ENCODE peak calls at places on chromosomes 1 and 21, in ten cellular contexts. X is endothelial cell, Y is A549, I is Panc1, C is astrocyte of the cerebellum, N is progenitor cell of endocrine pancreas, D is HepG2, K is AG10803, Z is tibial nerve, V is K562. Q is an unnamed sample.

GRCh38 chr1:219333626-219334025 is 159.9 kb downstream of the LYPLAL1 start:
- DNase-seq in X (no peak), Y (no peak), I (no peak), C (no peak), N (no peak), D (no peak), K (no peak), Z (no peak), V (no peak), Q (no peak)

GRCh38 chr1:19710825-19711611 is 46.3 kb downstream of the HTR6 start:
- DNase-seq in X (no peak), Y (no peak), I (no peak), C (no peak), N (no peak), D (no peak), K (no peak), Z (no peak), V (no peak), Q (no peak)

GRCh38 chr1:193543259-193543658 is 356.8 kb upstream of the B3GALT2 start:
- DNase-seq in X (no peak), Y (no peak), I (no peak), C (no peak), N (no peak), D (no peak), K (peak), Z (no peak), V (no peak), Q (no peak)

GRCh38 chr1:37038079-37038702 is 3.9 kb upstream of the GRIK3 start:
- DNase-seq in X (peak), Y (peak), I (no peak), C (no peak), N (no peak), D (no peak), K (peak), Z (no peak), V (no peak), Q (no peak)

GRCh38 chr1:24501371-24502167 is 1.1 kb upstream of the RCAN3 start:
- DNase-seq in X (peak), Y (peak), I (no peak), C (no peak), N (no peak), D (no peak), K (peak), Z (no peak), V (no peak), Q (no peak)

GRCh38 chr1:169321539-169321938 is 46.1 kb downstream of the NME7 start:
- DNase-seq in X (no peak), Y (peak), I (no peak), C (no peak), N (no peak), D (no peak), K (peak), Z (no peak), V (no peak), Q (no peak)

GRCh38 chr1:22206551-22207125 is 63.7 kb upstream of the WNT4 start:
- DNase-seq in X (no peak), Y (no peak), I (no peak), C (no peak), N (no peak), D (no peak), K (no peak), Z (no peak), V (no peak), Q (no peak)

GRCh38 chr1:228279011-228279721 is 71.3 kb downstream of the OBSCN start:
- DNase-seq in X (no peak), Y (no peak), I (no peak), C (no peak), N (no peak), D (no peak), K (no peak), Z (no peak), V (no peak), Q (no peak)

GRCh38 chr1:156675271-156675708 is 1.9 kb downstream of the NES start:
- DNase-seq in X (no peak), Y (no peak), I (no peak), C (no peak), N (no peak), D (no peak), K (no peak), Z (no peak), V (no peak), Q (no peak)

GRCh38 chr21:43741425-43742096 is 22.6 kb downstream of the PDXK start:
- DNase-seq in X (no peak), Y (no peak), I (no peak), C (no peak), N (no peak), D (no peak), K (no peak), Z (no peak), V (no peak), Q (no peak)

GRCh38 chr1:2353215-2353906 is 38.0 kb downstream of the MORN1 start:
- DNase-seq in X (no peak), Y (no peak), I (no peak), C (no peak), N (no peak), D (no peak), K (no peak), Z (no peak), V (no peak), Q (no peak)

GRCh38 chr21:37437376-37438080 is 71.0 kb downstream of the DYRK1A start:
- DNase-seq in X (no peak), Y (no peak), I (no peak), C (no peak), N (no peak), D (no peak), K (peak), Z (no peak), V (no peak), Q (no peak)

GRCh38 chr1:8419172-8419571 is 101.3 kb downstream of the SLC45A1 start:
- DNase-seq in X (no peak), Y (no peak), I (no peak), C (peak), N (no peak), D (no peak), K (peak), Z (no peak), V (no peak), Q (no peak)

GRCh38 chr1:156805766-156806511 is 10.7 kb downstream of the SH2D2A start:
- DNase-seq in X (no peak), Y (no peak), I (no peak), C (peak), N (no peak), D (no peak), K (peak), Z (peak), V (no peak), Q (no peak)

GRCh38 chr1:158821723-158822122 is 9.4 kb upstream of the MNDA start:
- DNase-seq in X (no peak), Y (no peak), I (no peak), C (no peak), N (no peak), D (no peak), K (no peak), Z (no peak), V (no peak), Q (no peak)

GRCh38 chr21:42214081-42214750 is 4.7 kb upstream of the ABCG1 start:
- DNase-seq in X (no peak), Y (no peak), I (no peak), C (no peak), N (no peak), D (no peak), K (no peak), Z (no peak), V (no peak), Q (no peak)

GRCh38 chr1:64880449-64880848 is 85.9 kb downstream of the JAK1 start:
- DNase-seq in X (no peak), Y (no peak), I (no peak), C (no peak), N (no peak), D (no peak), K (no peak), Z (no peak), V (no peak), Q (no peak)

GRCh38 chr1:19762175-19762779 is 37.4 kb downstream of the TMCO4 start:
- DNase-seq in X (peak), Y (peak), I (peak), C (no peak), N (peak), D (peak), K (no peak), Z (no peak), V (peak), Q (peak)

GRCh38 chr1:19420606-19421005 is 64.7 kb downstream of the CAPZB start:
- DNase-seq in X (no peak), Y (no peak), I (no peak), C (no peak), N (no peak), D (no peak), K (no peak), Z (no peak), V (no peak), Q (no peak)

GRCh38 chr1:227356582-227357228 is 38.4 kb upstream of the CDC42BPA start:
- DNase-seq in X (no peak), Y (peak), I (no peak), C (no peak), N (no peak), D (peak), K (no peak), Z (no peak), V (peak), Q (no peak)

GRCh38 chr1:187551061-187551460 is 722.3 kb downstream of the PLA2G4A start:
- DNase-seq in X (no peak), Y (no peak), I (no peak), C (no peak), N (no peak), D (peak), K (no peak), Z (no peak), V (no peak), Q (no peak)

GRCh38 chr1:40932004-40932403 is 47.5 kb upstream of the CTPS1 start:
- DNase-seq in X (no peak), Y (no peak), I (no peak), C (no peak), N (no peak), D (peak), K (no peak), Z (no peak), V (no peak), Q (no peak)

GRCh38 chr1:224939844-224940425 is 10.5 kb downstream of the DNAH14 start:
- DNase-seq in X (no peak), Y (no peak), I (no peak), C (no peak), N (no peak), D (no peak), K (no peak), Z (no peak), V (no peak), Q (no peak)

GRCh38 chr21:32366191-32366590 is 26.6 kb downstream of the URB1 start:
- DNase-seq in X (no peak), Y (no peak), I (no peak), C (no peak), N (no peak), D (no peak), K (no peak), Z (no peak), V (no peak), Q (no peak)

GRCh38 chr1:224266105-224266935 is 63.7 kb downstream of the NVL start:
- DNase-seq in X (no peak), Y (no peak), I (no peak), C (no peak), N (no peak), D (no peak), K (no peak), Z (no peak), V (no peak), Q (no peak)

GRCh38 chr1:202709276-202710041 is 795 bp downstream of the SYT2 start:
- DNase-seq in X (no peak), Y (no peak), I (no peak), C (no peak), N (no peak), D (no peak), K (no peak), Z (no peak), V (peak), Q (no peak)

GRCh38 chr1:75539230-75540116 is 71.4 kb downstream of the SLC44A5 start:
- DNase-seq in X (no peak), Y (no peak), I (no peak), C (peak), N (no peak), D (no peak), K (no peak), Z (no peak), V (no peak), Q (no peak)

GRCh38 chr1:64527191-64527590 is 57.3 kb downstream of the CACHD1 start:
- DNase-seq in X (no peak), Y (no peak), I (no peak), C (no peak), N (no peak), D (no peak), K (no peak), Z (no peak), V (no peak), Q (no peak)

GRCh38 chr1:239810071-239810481 is 281.6 kb upstream of the FMN2 start:
- DNase-seq in X (no peak), Y (no peak), I (no peak), C (peak), N (no peak), D (no peak), K (peak), Z (no peak), V (no peak), Q (no peak)

GRCh38 chr1:41806472-41807155 is 112.1 kb downstream of the HIVEP3 start:
- DNase-seq in X (no peak), Y (no peak), I (no peak), C (no peak), N (no peak), D (no peak), K (no peak), Z (no peak), V (peak), Q (no peak)

GRCh38 chr1:29793653-29794348 is 557.5 kb downstream of the PTPRU start:
- DNase-seq in X (no peak), Y (no peak), I (no peak), C (no peak), N (no peak), D (no peak), K (no peak), Z (no peak), V (no peak), Q (no peak)

GRCh38 chr1:51950701-51951100 is 39.8 kb downstream of the RAB3B start:
- DNase-seq in X (no peak), Y (no peak), I (no peak), C (no peak), N (no peak), D (no peak), K (no peak), Z (no peak), V (no peak), Q (no peak)

GRCh38 chr1:92749024-92749634 is 35.8 kb downstream of the EVI5 start:
- DNase-seq in X (no peak), Y (peak), I (no peak), C (peak), N (no peak), D (peak), K (peak), Z (no peak), V (peak), Q (no peak)
- TF ChIP-seq CTCF in X (peak), Y (peak), I (peak), C (peak), N (peak), D (peak), K (peak), Z (peak), V (peak), Q (peak)

DNA sequence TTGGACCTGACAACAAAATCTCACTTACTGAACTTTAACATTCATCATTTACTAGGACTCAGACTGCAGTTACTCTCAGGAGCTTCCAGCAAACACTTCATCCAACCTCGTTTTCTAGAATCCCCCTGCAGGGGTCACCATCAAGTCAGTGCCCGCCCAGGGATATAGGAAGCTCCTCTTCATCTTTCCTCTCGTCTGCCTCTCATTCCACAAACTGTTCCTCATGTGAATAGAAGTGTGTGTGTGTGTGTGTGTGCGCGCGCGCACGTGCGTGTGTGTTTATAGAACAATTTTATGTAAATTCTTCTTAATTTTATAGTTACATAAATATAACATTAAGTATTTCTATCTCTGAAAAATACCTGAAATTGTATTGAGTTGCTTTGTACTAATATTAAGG is 21.8 kb upstream of the ABCD3 start:
- DNase-seq in X (peak), Y (no peak), I (no peak), C (no peak), N (no peak), D (no peak), K (no peak), Z (no peak), V (no peak), Q (no peak)
- TF ChIP-seq CTCF in X (no peak), Y (no peak), I (peak), C (peak), N (peak), D (peak), K (peak), Z (no peak), V (peak), Q (peak)

GRCh38 chr1:209316929-209317328 is 266.6 kb upstream of the CAMK1G start:
- DNase-seq in X (no peak), Y (no peak), I (no peak), C (no peak), N (no peak), D (no peak), K (no peak), Z (no peak), V (no peak), Q (no peak)
- TF ChIP-seq CTCF in X (no peak), Y (no peak), I (no peak), C (no peak), N (no peak), D (no peak), K (no peak), Z (no peak), V (no peak), Q (no peak)

DNA sequence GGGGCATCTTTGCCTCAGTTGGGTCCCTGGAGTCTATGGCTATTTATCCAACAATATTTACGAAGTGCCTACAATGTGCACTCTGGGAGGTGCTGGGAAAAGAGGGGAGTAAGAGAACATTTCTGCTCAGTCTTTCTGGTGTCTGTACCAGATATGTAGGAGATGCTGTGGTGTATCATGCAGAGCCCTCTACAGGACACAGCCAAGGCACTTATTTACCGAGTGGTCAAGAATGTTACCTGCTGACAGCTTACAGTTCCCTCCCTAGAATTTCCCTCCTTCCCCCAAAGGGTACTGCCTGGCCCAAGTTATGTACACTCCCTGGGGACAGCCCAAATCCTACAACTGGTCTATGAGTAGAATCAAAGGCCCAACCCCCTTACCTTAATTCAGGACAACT is 177.7 kb downstream of the C1orf94 start:
- DNase-seq in X (no peak), Y (no peak), I (no peak), C (no peak), N (no peak), D (no peak), K (no peak), Z (no peak), V (no peak), Q (no peak)
- TF ChIP-seq CTCF in X (no peak), Y (no peak), I (peak), C (no peak), N (no peak), D (no peak), K (no peak), Z (no peak), V (no peak), Q (no peak)

GRCh38 chr1:235642943-235643371 is 6.6 kb downstream of the GNG4 start:
- DNase-seq in X (no peak), Y (no peak), I (no peak), C (no peak), N (no peak), D (no peak), K (no peak), Z (no peak), V (no peak), Q (no peak)
- TF ChIP-seq CTCF in X (no peak), Y (no peak), I (no peak), C (no peak), N (no peak), D (no peak), K (no peak), Z (no peak), V (no peak), Q (no peak)

GRCh38 chr1:119953266-119953998 is 57.1 kb upstream of the ADAM30 start:
- DNase-seq in X (no peak), Y (no peak), I (no peak), C (no peak), N (no peak), D (no peak), K (no peak), Z (no peak), V (no peak), Q (no peak)
- TF ChIP-seq CTCF in X (no peak), Y (no peak), I (no peak), C (no peak), N (no peak), D (no peak), K (no peak), Z (no peak), V (no peak), Q (no peak)

DNA sequence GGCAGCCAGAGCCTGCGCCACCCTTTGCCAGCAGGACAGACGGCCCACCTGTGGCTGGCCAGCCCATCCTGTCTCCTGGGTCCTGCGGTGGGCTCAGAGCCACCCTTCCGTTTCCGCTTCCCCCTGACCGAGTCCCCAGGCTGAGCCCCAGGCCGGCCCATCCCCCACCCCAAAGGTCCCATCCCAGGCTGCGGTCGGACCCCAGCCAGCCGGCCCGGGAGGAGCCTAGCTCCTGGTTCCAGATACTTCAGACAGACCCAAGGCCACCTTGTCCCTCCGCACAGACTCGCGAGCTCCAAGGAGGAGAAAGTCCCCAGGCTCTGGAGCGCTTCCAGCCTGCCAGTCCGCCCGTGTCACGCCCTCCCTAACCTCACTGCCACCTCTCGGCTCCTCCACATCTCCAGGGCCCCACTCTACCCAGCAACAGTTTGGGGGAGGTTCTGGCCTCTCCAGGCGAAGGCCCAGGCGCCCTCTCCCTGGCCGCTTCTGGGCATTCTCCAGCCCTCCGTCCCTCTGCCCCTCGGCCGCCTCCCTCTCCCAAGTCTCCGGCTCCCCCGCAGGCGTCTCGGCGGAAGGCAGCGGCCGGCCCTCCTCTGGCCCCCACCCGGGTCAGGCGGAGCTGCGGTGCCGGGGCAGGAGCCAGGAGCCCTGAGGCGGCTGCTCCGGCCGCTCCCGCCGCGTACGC is 845 bp downstream of the LRRN2 start:
- DNase-seq in X (peak), Y (peak), I (no peak), C (no peak), N (peak), D (no peak), K (no peak), Z (no peak), V (peak), Q (peak)
- TF ChIP-seq CTCF in X (no peak), Y (no peak), I (no peak), C (no peak), N (no peak), D (no peak), K (no peak), Z (no peak), V (no peak), Q (no peak)

GRCh38 chr1:89953072-89953626 is 41.8 kb upstream of the ZNF326 start:
- DNase-seq in X (peak), Y (peak), I (peak), C (peak), N (no peak), D (peak), K (peak), Z (no peak), V (peak), Q (no peak)
- TF ChIP-seq CTCF in X (no peak), Y (peak), I (peak), C (peak), N (no peak), D (peak), K (peak), Z (no peak), V (peak), Q (peak)